ENCODE peak calls at places on chromosome 13, in seven cellular contexts. K is breast epithelium, S is AG09309, I is fibroblast of lung, O is A549, V is AG04450, A is neural progenitor cell. M is an unnamed sample.

GRCh38 chr13:113415825-113416224 is 37.5 kb downstream of the ADPRHL1 start:
- DNase-seq in K (no peak), S (no peak), I (no peak), O (no peak), V (no peak), A (no peak), M (no peak)

GRCh38 chr13:47397739-47398138 is 500.9 kb upstream of the HTR2A start:
- DNase-seq in K (no peak), S (no peak), I (peak; percentile 73), O (no peak), V (peak; percentile 23), A (no peak), M (no peak)

GRCh38 chr13:96093296-96094006 is 3.5 kb downstream of the HS6ST3 start:
- DNase-seq in K (no peak), S (no peak), I (no peak), O (no peak), V (no peak), A (no peak), M (no peak)

GRCh38 chr13:47621931-47622330 is 379.1 kb downstream of the SUCLA2 start:
- DNase-seq in K (no peak), S (no peak), I (peak; percentile 36), O (no peak), V (no peak), A (no peak), M (no peak)

GRCh38 chr13:72290962-72291681 is 424.1 kb upstream of the DACH1 start:
- DNase-seq in K (no peak), S (no peak), I (peak; percentile 95), O (no peak), V (no peak), A (no peak), M (no peak)

GRCh38 chr13:75480691-75481175 is 1.2 kb downstream of the TBC1D4 start:
- DNase-seq in K (peak; percentile 69), S (no peak), I (peak; percentile 62), O (peak; percentile 5), V (no peak), A (peak; percentile 65), M (peak; percentile 72)

GRCh38 chr13:40315416-40316064 is 350.9 kb downstream of the FOXO1 start:
- DNase-seq in K (no peak), S (no peak), I (peak; percentile 23), O (no peak), V (no peak), A (no peak), M (no peak)

GRCh38 chr13:41608779-41609178 is 151.4 kb downstream of the RGCC start:
- DNase-seq in K (no peak), S (no peak), I (peak; percentile 45), O (no peak), V (no peak), A (no peak), M (no peak)

GRCh38 chr13:31875134-31875533 is 135.8 kb downstream of the RXFP2 start:
- DNase-seq in K (no peak), S (no peak), I (no peak), O (no peak), V (no peak), A (no peak), M (no peak)

GRCh38 chr13:46124967-46125933 is 20.4 kb upstream of the CPB2 start:
- DNase-seq in K (no peak), S (no peak), I (no peak), O (no peak), V (no peak), A (no peak), M (no peak)

GRCh38 chr13:77751513-77752456 is 54.3 kb downstream of the SLAIN1 start:
- DNase-seq in K (no peak), S (no peak), I (peak; percentile 29), O (peak; percentile 6), V (peak; percentile 2), A (peak; percentile 62), M (no peak)

GRCh38 chr13:48126944-48127814 is 32.3 kb upstream of the MED4 start:
- DNase-seq in K (no peak), S (peak; percentile 51), I (peak; percentile 55), O (peak; percentile 33), V (no peak), A (peak; percentile 71), M (no peak)

GRCh38 chr13:35621989-35622388 is 145.5 kb upstream of the MAB21L1 start:
- DNase-seq in K (no peak), S (no peak), I (no peak), O (no peak), V (no peak), A (no peak), M (no peak)

GRCh38 chr13:48641404-48641803 is 12.3 kb upstream of the CYSLTR2 start:
- DNase-seq in K (no peak), S (no peak), I (no peak), O (no peak), V (no peak), A (no peak), M (no peak)

GRCh38 chr13:38395505-38395803 is 45.8 kb downstream of the UFM1 start:
- DNase-seq in K (no peak), S (no peak), I (peak; percentile 54), O (no peak), V (no peak), A (no peak), M (no peak)

GRCh38 chr13:42652642-42653415 is 78.9 kb downstream of the TNFSF11 start:
- DNase-seq in K (no peak), S (no peak), I (no peak), O (no peak), V (no peak), A (no peak), M (no peak)

GRCh38 chr13:113958373-113958772 is 15.5 kb downstream of the C13orf46 start:
- DNase-seq in K (no peak), S (no peak), I (no peak), O (no peak), V (no peak), A (no peak), M (no peak)

GRCh38 chr13:36207672-36208071 is 6.7 kb downstream of the SOHLH2 start:
- DNase-seq in K (no peak), S (no peak), I (no peak), O (no peak), V (no peak), A (no peak), M (no peak)

GRCh38 chr13:112638919-112639318 is 50.9 kb upstream of the ATP11A start:
- DNase-seq in K (peak; percentile 25), S (no peak), I (no peak), O (no peak), V (no peak), A (no peak), M (no peak)

GRCh38 chr13:21137696-21138095 is 38.7 kb downstream of the SKA3 start:
- DNase-seq in K (no peak), S (no peak), I (peak; percentile 26), O (no peak), V (no peak), A (no peak), M (no peak)

GRCh38 chr13:110799246-110800236 is 86.0 kb downstream of the ING1 start:
- DNase-seq in K (no peak), S (peak; percentile 69), I (peak; percentile 80), O (no peak), V (peak; percentile 86), A (no peak), M (no peak)

GRCh38 chr13:42981853-42982252 is 10.2 kb downstream of the EPSTI1 start:
- DNase-seq in K (no peak), S (no peak), I (no peak), O (no peak), V (no peak), A (no peak), M (no peak)

GRCh38 chr13:99214232-99214631 is 13.6 kb downstream of the UBAC2 start:
- DNase-seq in K (no peak), S (no peak), I (no peak), O (no peak), V (no peak), A (no peak), M (no peak)

GRCh38 chr13:41668130-41668757 is 210.9 kb downstream of the RGCC start:
- DNase-seq in K (no peak), S (peak; percentile 92), I (peak; percentile 90), O (peak; percentile 55), V (peak; percentile 85), A (peak; percentile 86), M (no peak)

GRCh38 chr13:53042897-53043296 is 14.3 kb downstream of the OLFM4 start:
- DNase-seq in K (no peak), S (no peak), I (no peak), O (no peak), V (no peak), A (no peak), M (no peak)

GRCh38 chr13:97112451-97113152 is 109.5 kb upstream of the MBNL2 start:
- DNase-seq in K (no peak), S (no peak), I (peak; percentile 56), O (no peak), V (no peak), A (no peak), M (no peak)

GRCh38 chr13:66489586-66489985 is 740.5 kb downstream of the PCDH9 start:
- DNase-seq in K (no peak), S (no peak), I (no peak), O (no peak), V (no peak), A (no peak), M (no peak)

GRCh38 chr13:66491241-66491640 is 738.9 kb downstream of the PCDH9 start:
- DNase-seq in K (no peak), S (no peak), I (no peak), O (no peak), V (no peak), A (no peak), M (no peak)

GRCh38 chr13:66489172-66489571 is 741.0 kb downstream of the PCDH9 start:
- DNase-seq in K (no peak), S (no peak), I (no peak), O (no peak), V (no peak), A (no peak), M (no peak)

GRCh38 chr13:66492479-66492878 is 737.7 kb downstream of the PCDH9 start:
- DNase-seq in K (no peak), S (no peak), I (peak; percentile 6), O (no peak), V (no peak), A (peak; percentile 40), M (no peak)
- TF ChIP-seq CTCF in K (no peak), S (no peak), I (no peak), O (peak; percentile 26), V (no peak), A (peak; percentile 48), M (no peak)

GRCh38 chr13:81779896-81780295 is 1439.0 kb upstream of the SPRY2 start:
- DNase-seq in K (no peak), S (no peak), I (peak; percentile 0), O (no peak), V (no peak), A (no peak), M (no peak)
- H3K4me3 ChIP-seq in K (no peak overlapping the region), S (no peak overlapping the region), I (no peak overlapping the region), O (no peak overlapping the region), V (no peak overlapping the region), A (no peak overlapping the region), M (no peak overlapping the region)

DNA sequence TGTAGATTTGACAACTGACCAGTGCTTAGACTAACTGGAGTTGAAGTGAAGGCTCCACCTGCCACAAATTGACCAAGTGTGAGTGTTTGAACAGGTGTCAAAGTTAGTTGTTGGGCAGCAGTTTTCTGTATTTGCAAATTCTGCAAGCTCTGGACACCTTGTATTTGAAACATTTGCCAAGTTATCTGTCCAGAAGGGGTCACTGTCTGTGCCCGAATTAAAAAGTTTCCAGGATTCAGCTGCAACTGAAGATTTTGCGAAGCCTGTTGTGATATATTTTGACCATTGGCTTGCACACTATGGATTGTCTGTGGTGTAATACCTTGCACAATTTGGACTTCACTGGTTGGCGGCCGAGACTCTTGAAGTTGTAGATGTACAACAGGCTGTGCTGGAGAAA is 1690.7 kb downstream of the SLITRK5 start:
- DNase-seq in K (no peak), S (no peak), I (no peak), O (no peak), V (no peak), A (no peak), M (no peak)
- TF ChIP-seq CTCF in K (no peak), S (no peak), I (no peak), O (peak; percentile 16), V (peak; percentile 37), A (peak; percentile 38), M (peak; percentile 20)

GRCh38 chr13:26222523-26223046 is 471 bp upstream of the RNF6 start:
- DNase-seq in K (no peak), S (no peak), I (no peak), O (no peak), V (no peak), A (no peak), M (no peak)
- H3K4me3 ChIP-seq in K (peak overlapping the region; percentile 86), S (peak overlapping the region; percentile 76), I (peak overlapping the region; percentile 84), O (peak overlapping the region; percentile 98), V (peak overlapping the region; percentile 86), A (peak overlapping the region; percentile 76), M (peak overlapping the region; percentile 97)